ENCODE peak calls at places on chromosomes 13 and 19, in eight cellular contexts. W is K562, A is HepG2, E is transverse colon, D is suprapubic skin, H is stomach, J is sigmoid colon, S is HCT116. Y is an unnamed sample.
A peak's percentile ranks its signal among the peaks of the same experiment; 100 is the strongest.

GRCh38 chr19:8449830-8450229 is 5.1 kb downstream of the HNRNPM start:
- DNase-seq in W (no peak), A (peak; percentile 25), E (no peak), D (no peak), H (no peak), J (peak; percentile 37), S (no peak), Y (no peak)

GRCh38 chr19:16527334-16527935 is 14.8 kb downstream of the CHERP start:
- DNase-seq in W (no peak), A (no peak), E (no peak), D (no peak), H (no peak), J (no peak), S (no peak), Y (no peak)

GRCh38 chr13:105774739-105775460 is 760.6 kb downstream of the EFNB2 start:
- DNase-seq in W (no peak), A (peak; percentile 43), E (no peak), D (no peak), H (no peak), J (no peak), S (peak; percentile 80), Y (no peak)

GRCh38 chr19:48195106-48195830 is 24.8 kb downstream of the ZSWIM9 start:
- DNase-seq in W (no peak), A (no peak), E (no peak), D (no peak), H (no peak), J (no peak), S (no peak), Y (no peak)

GRCh38 chr13:46527237-46527636 is 25.7 kb upstream of the LRCH1 start:
- DNase-seq in W (no peak), A (no peak), E (no peak), D (no peak), H (no peak), J (no peak), S (no peak), Y (no peak)

GRCh38 chr13:112733112-112733511 is 43.3 kb downstream of the ATP11A start:
- DNase-seq in W (no peak), A (no peak), E (no peak), D (no peak), H (no peak), J (no peak), S (no peak), Y (no peak)

GRCh38 chr13:52703482-52703881 is 36.1 kb downstream of the CNMD start:
- DNase-seq in W (no peak), A (no peak), E (no peak), D (no peak), H (no peak), J (no peak), S (no peak), Y (no peak)

GRCh38 chr13:106799731-106800335 is 231.9 kb upstream of the ARGLU1 start:
- DNase-seq in W (no peak), A (no peak), E (no peak), D (no peak), H (no peak), J (no peak), S (no peak), Y (no peak)

GRCh38 chr13:97437729-97438128 is 3.8 kb downstream of the RAP2A start:
- DNase-seq in W (no peak), A (no peak), E (no peak), D (no peak), H (no peak), J (no peak), S (no peak), Y (no peak)

GRCh38 chr19:10299545-10300458 is 9.8 kb downstream of the ZGLP1 start:
- DNase-seq in W (peak; percentile 92), A (no peak), E (no peak), D (no peak), H (no peak), J (no peak), S (no peak), Y (no peak)
- TF ChIP-seq POLR2A in W (peak; percentile 70), A (no peak), E (no peak), D (no peak), H (no peak), J (no peak), S (no peak), Y (no peak)

GRCh38 chr19:53980553-53981407 is 10.7 kb upstream of the CACNG6 start:
- DNase-seq in W (no peak), A (peak; percentile 6), E (no peak), D (no peak), H (no peak), J (no peak), S (peak; percentile 86), Y (no peak)

GRCh38 chr19:53981408-53981998 is 9.9 kb upstream of the CACNG6 start:
- DNase-seq in W (no peak), A (no peak), E (no peak), D (no peak), H (no peak), J (no peak), S (no peak), Y (no peak)

GRCh38 chr19:53977429-53977990 is 13.9 kb upstream of the CACNG6 start:
- DNase-seq in W (peak; percentile 75), A (peak; percentile 71), E (peak; percentile 70), D (no peak), H (peak; percentile 69), J (peak; percentile 87), S (peak; percentile 70), Y (no peak)

GRCh38 chr19:53978975-53979801 is 12.2 kb upstream of the CACNG6 start:
- DNase-seq in W (no peak), A (no peak), E (no peak), D (no peak), H (no peak), J (no peak), S (no peak), Y (no peak)

GRCh38 chr19:53977991-53978731 is 13.3 kb upstream of the CACNG6 start:
- DNase-seq in W (peak; percentile 54), A (no peak), E (no peak), D (no peak), H (no peak), J (no peak), S (peak; percentile 40), Y (no peak)
- TF ChIP-seq POLR2AphosphoS5 in W (no peak), A (no peak), E (no peak), D (no peak), H (no peak), J (no peak), S (no peak), Y (no peak)

GRCh38 chr19:2151339-2152229 is at the start of gene AP3D1:
- DNase-seq in W (peak; percentile 99), A (peak; percentile 98), E (peak; percentile 100), D (peak; percentile 100), H (peak; percentile 100), J (peak; percentile 100), S (peak; percentile 99), Y (peak; percentile 99)
- TF ChIP-seq POLR2A in W (no peak), A (peak; percentile 25), E (no peak), D (no peak), H (no peak), J (no peak), S (no peak), Y (peak; percentile 49)

GRCh38 chr19:583198-583967 is 6.3 kb upstream of the HCN2 start:
- DNase-seq in W (no peak), A (no peak), E (no peak), D (peak; percentile 59), H (no peak), J (no peak), S (no peak), Y (no peak)
- TF ChIP-seq POLR2AphosphoS5 in W (no peak), A (peak; percentile 38), E (peak; percentile 5), D (no peak), H (no peak), J (no peak), S (no peak), Y (no peak)

GRCh38 chr13:59710416-59710815 is 453.3 kb downstream of the DIAPH3 start:
- DNase-seq in W (no peak), A (no peak), E (no peak), D (no peak), H (no peak), J (no peak), S (no peak), Y (no peak)

GRCh38 chr13:59706101-59706976 is 457.4 kb downstream of the DIAPH3 start:
- DNase-seq in W (no peak), A (no peak), E (no peak), D (no peak), H (no peak), J (no peak), S (no peak), Y (no peak)

GRCh38 chr13:59715591-59715990 is 448.1 kb downstream of the DIAPH3 start:
- DNase-seq in W (no peak), A (no peak), E (no peak), D (no peak), H (no peak), J (no peak), S (no peak), Y (no peak)

GRCh38 chr13:59710995-59711701 is 452.6 kb downstream of the DIAPH3 start:
- DNase-seq in W (no peak), A (no peak), E (no peak), D (no peak), H (no peak), J (no peak), S (no peak), Y (no peak)
- TF ChIP-seq POLR2A in W (no peak), A (no peak), E (no peak), D (no peak), H (no peak), J (no peak), S (no peak), Y (no peak)

GRCh38 chr19:19865750-19866598 is at the start of gene ZNF253:
- DNase-seq in W (peak; percentile 96), A (peak; percentile 95), E (peak; percentile 97), D (peak; percentile 98), H (peak; percentile 98), J (peak; percentile 98), S (no peak), Y (peak; percentile 69)
- TF ChIP-seq POLR2AphosphoS5 in W (peak; percentile 93), A (peak; percentile 97), E (peak; percentile 94), D (peak; percentile 22), H (peak; percentile 92), J (peak; percentile 97), S (no peak), Y (peak; percentile 93)

Y was measured in GM12892.